ENCODE peak calls at places on chromosomes 11 and 22, in four cellular contexts. T is coronary artery, Y is cardiac muscle cell, B is heart left ventricle. J is an unnamed sample.

GRCh38 chr11:403761-404431 is 9.9 kb downstream of the PKP3 start:
- DNase-seq in T (no peak), Y (no peak), B (peak; percentile 25), J (no peak)

GRCh38 chr22:49023879-49024774 is 803.5 kb downstream of the BRD1 start:
- DNase-seq in T (no peak), Y (no peak), B (no peak), J (no peak)

GRCh38 chr11:1515082-1516060 is 28.8 kb upstream of the MOB2 start:
- DNase-seq in T (no peak), Y (peak; percentile 83), B (peak; percentile 75), J (peak; percentile 73)

GRCh38 chr11:28529540-28530410 is 421.6 kb downstream of the METTL15 start:
- DNase-seq in T (no peak), Y (peak; percentile 70), B (no peak), J (peak; percentile 89)

GRCh38 chr22:44734278-44734677 is 18.1 kb upstream of the ARHGAP8 start:
- DNase-seq in T (no peak), Y (no peak), B (peak; percentile 24), J (no peak)

GRCh38 chr22:17260950-17261349 is 41.7 kb upstream of the ADA2 start:
- DNase-seq in T (no peak), Y (peak; percentile 32), B (no peak), J (no peak)

GRCh38 chr11:91700854-91701253 is 523.8 kb upstream of the FAT3 start:
- DNase-seq in T (no peak), Y (no peak), B (no peak), J (peak; percentile 7)

GRCh38 chr22:44842417-44842816 is 90.0 kb downstream of the ARHGAP8 start:
- DNase-seq in T (no peak), Y (no peak), B (no peak), J (no peak)

GRCh38 chr11:68014157-68014965 is 4.2 kb downstream of the ALDH3B1 start:
- DNase-seq in T (peak; percentile 93), Y (no peak), B (no peak), J (no peak)

GRCh38 chr11:16293204-16293681 is 63.1 kb downstream of the SOX6 start:
- DNase-seq in T (no peak), Y (peak; percentile 37), B (no peak), J (no peak)

GRCh38 chr22:37563153-37564081 is 3.1 kb downstream of the CDC42EP1 start:
- DNase-seq in T (peak; percentile 92), Y (no peak), B (peak; percentile 79), J (no peak)

GRCh38 chr22:37564111-37564711 is 3.9 kb downstream of the CDC42EP1 start:
- DNase-seq in T (no peak), Y (no peak), B (no peak), J (no peak)

GRCh38 chr22:37561209-37562048 is 1.1 kb downstream of the CDC42EP1 start:
- DNase-seq in T (peak; percentile 94), Y (peak; percentile 87), B (peak; percentile 89), J (peak; percentile 85)

GRCh38 chr22:37560682-37561208 is 465 bp downstream of the CDC42EP1 start:
- DNase-seq in T (peak; percentile 81), Y (no peak), B (peak; percentile 81), J (no peak)

DNA sequence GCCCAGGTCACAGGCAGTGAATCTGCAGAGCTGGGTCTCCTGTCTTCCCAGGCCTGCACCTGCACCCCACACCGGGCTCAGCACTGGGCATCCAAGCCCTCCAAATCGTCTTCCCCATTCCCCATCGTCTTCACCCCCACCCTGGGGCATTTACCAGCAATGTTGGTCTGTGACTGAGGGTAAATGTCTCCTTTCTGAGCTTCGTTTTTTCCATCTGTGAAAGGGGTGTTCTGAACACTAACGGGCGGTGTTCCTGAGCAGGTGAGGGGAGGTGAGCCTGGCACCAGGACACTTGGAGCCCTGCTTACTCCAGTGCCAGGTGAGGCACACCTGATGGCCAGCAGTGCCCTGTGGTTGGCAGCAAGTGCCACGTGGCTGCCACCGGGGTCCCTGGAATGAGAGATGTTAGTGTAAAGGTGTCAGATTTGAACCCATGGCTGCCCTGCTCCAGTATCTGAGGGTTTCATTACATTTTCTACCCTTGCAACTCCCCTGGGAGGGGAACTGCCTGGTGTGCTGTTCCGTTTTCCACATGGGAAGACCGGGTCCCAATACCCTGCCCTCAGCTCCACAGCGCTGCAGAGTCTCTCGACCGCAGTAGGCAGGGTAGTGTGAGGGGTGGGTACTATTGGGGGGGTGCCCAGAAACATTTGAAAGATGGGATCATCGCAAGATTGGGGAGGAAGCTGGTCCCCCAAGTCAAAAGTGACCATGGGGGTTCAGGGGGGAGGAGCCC is 1.9 kb downstream of the CDC42EP1 start:
- DNase-seq in T (no peak), Y (no peak), B (no peak), J (no peak)
- H3K27ac ChIP-seq in T (peak overlapping the region; percentile 97), Y (no peak overlapping the region), B (peak overlapping the region; percentile 98), J (no peak overlapping the region)

GRCh38 chr11:61842421-61842820 is 14.3 kb downstream of the FADS2 start:
- DNase-seq in T (no peak), Y (no peak), B (peak; percentile 15), J (no peak)
- H3K27ac ChIP-seq in T (peak overlapping the region; percentile 9), Y (peak overlapping the region; percentile 23), B (peak overlapping the region; percentile 79), J (peak overlapping the region; percentile 57)

GRCh38 chr11:57353024-57353423 is 14.9 kb downstream of the P2RX3 start:
- DNase-seq in T (no peak), Y (no peak), B (no peak), J (no peak)

GRCh38 chr11:57348636-57349323 is 10.6 kb downstream of the P2RX3 start:
- DNase-seq in T (no peak), Y (no peak), B (no peak), J (no peak)

GRCh38 chr11:57348052-57348451 is 9.9 kb downstream of the P2RX3 start:
- DNase-seq in T (no peak), Y (no peak), B (no peak), J (no peak)

GRCh38 chr11:57347336-57347735 is 9.2 kb downstream of the P2RX3 start:
- DNase-seq in T (no peak), Y (no peak), B (no peak), J (no peak)

GRCh38 chr11:57349491-57350274 is 11.5 kb downstream of the P2RX3 start:
- DNase-seq in T (no peak), Y (peak; percentile 76), B (peak; percentile 67), J (peak; percentile 60)
- H3K27ac ChIP-seq in T (no peak overlapping the region), Y (no peak overlapping the region), B (peak overlapping the region; percentile 28), J (no peak overlapping the region)

GRCh38 chr11:11882539-11882938 is 40.8 kb downstream of the USP47 start:
- DNase-seq in T (no peak), Y (no peak), B (no peak), J (no peak)
- H3K27ac ChIP-seq in T (no peak overlapping the region), Y (no peak overlapping the region), B (no peak overlapping the region), J (no peak overlapping the region)